ENCODE peak calls at places on chromosomes 16 and 17, in seven cellular contexts. L is CD4-positive, alpha-beta T cell; O is nucleus accumbens; S is CD8-positive, alpha-beta T cell; F is Daoy; G is stomach; Y is HT-29. A is an unnamed sample.

GRCh38 chr16:75550211-75550662 is 5.8 kb downstream of the TMEM231 start:
- DNase-seq in L (no peak), O (peak), S (peak), F (peak), G (peak), Y (peak), A (peak)

GRCh38 chr16:4498546-4499195 is 22.5 kb downstream of the HMOX2 start:
- DNase-seq in L (no peak), O (no peak), S (no peak), F (no peak), G (no peak), Y (no peak), A (no peak)

GRCh38 chr17:18219016-18219415 is 6.4 kb upstream of the LLGL1 start:
- DNase-seq in L (no peak), O (no peak), S (no peak), F (no peak), G (peak), Y (no peak), A (no peak)

GRCh38 chr17:43006639-43007551 is at the start of gene IFI35:
- DNase-seq in L (peak), O (peak), S (peak), F (peak), G (peak), Y (peak), A (peak)

GRCh38 chr16:52705192-52705591 is 158.2 kb upstream of the TOX3 start:
- DNase-seq in L (no peak), O (no peak), S (no peak), F (no peak), G (no peak), Y (no peak), A (no peak)

GRCh38 chr17:74444406-74444805 is 12.5 kb downstream of the GPRC5C start:
- DNase-seq in L (no peak), O (no peak), S (no peak), F (no peak), G (peak), Y (peak), A (no peak)

GRCh38 chr17:40607641-40608040 is 40.0 kb downstream of the SMARCE1 start:
- DNase-seq in L (peak), O (no peak), S (peak), F (no peak), G (no peak), Y (no peak), A (no peak)

GRCh38 chr17:81132770-81133723 is 32.3 kb upstream of the PVALEF start:
- DNase-seq in L (no peak), O (no peak), S (no peak), F (no peak), G (no peak), Y (peak), A (no peak)

GRCh38 chr17:9765302-9765701 is 26.1 kb downstream of the DHRS7C start:
- DNase-seq in L (no peak), O (no peak), S (no peak), F (no peak), G (no peak), Y (no peak), A (no peak)

GRCh38 chr17:37752482-37752881 is 7.6 kb upstream of the HNF1B start:
- DNase-seq in L (no peak), O (no peak), S (no peak), F (peak), G (no peak), Y (peak), A (no peak)

GRCh38 chr16:67430504-67431076 is 331 bp upstream of the HSD11B2 start:
- DNase-seq in L (no peak), O (no peak), S (no peak), F (peak), G (peak), Y (peak), A (no peak)

GRCh38 chr16:23134274-23134673 is 15.0 kb downstream of the USP31 start:
- DNase-seq in L (no peak), O (no peak), S (no peak), F (peak), G (no peak), Y (no peak), A (no peak)

GRCh38 chr17:75808549-75808904 is 23.9 kb downstream of the UNK start:
- DNase-seq in L (no peak), O (no peak), S (no peak), F (no peak), G (no peak), Y (no peak), A (no peak)

GRCh38 chr17:57874434-57875108 is 24.7 kb upstream of the MRPS23 start:
- DNase-seq in L (no peak), O (peak), S (no peak), F (peak), G (no peak), Y (no peak), A (peak)

GRCh38 chr17:81251091-81251942 is 12.2 kb downstream of the NDUFAF8 start:
- DNase-seq in L (no peak), O (no peak), S (no peak), F (no peak), G (no peak), Y (peak), A (no peak)

GRCh38 chr17:61805399-61805798 is 57.9 kb downstream of the BRIP1 start:
- DNase-seq in L (no peak), O (no peak), S (no peak), F (peak), G (no peak), Y (no peak), A (no peak)

GRCh38 chr16:86664518-86665318 is 86.4 kb downstream of the FOXL1 start:
- DNase-seq in L (no peak), O (no peak), S (peak), F (peak), G (peak), Y (peak), A (no peak)

GRCh38 chr16:63461248-63461841 is 1425.1 kb upstream of the CDH8 start:
- DNase-seq in L (no peak), O (no peak), S (no peak), F (no peak), G (no peak), Y (peak), A (peak)

GRCh38 chr17:41415833-41416335 is 8.5 kb downstream of the KRT37 start:
- DNase-seq in L (no peak), O (no peak), S (no peak), F (no peak), G (no peak), Y (no peak), A (no peak)

GRCh38 chr17:75980188-75981018 is 1.4 kb downstream of the TEN1 start:
- DNase-seq in L (no peak), O (no peak), S (no peak), F (peak), G (no peak), Y (no peak), A (no peak)

GRCh38 chr17:79669861-79670260 is 59.0 kb upstream of the RBFOX3 start:
- DNase-seq in L (no peak), O (no peak), S (no peak), F (no peak), G (no peak), Y (no peak), A (no peak)

GRCh38 chr17:65385726-65386125 is 175.7 kb downstream of the AXIN2 start:
- DNase-seq in L (no peak), O (no peak), S (no peak), F (no peak), G (no peak), Y (no peak), A (no peak)

GRCh38 chr17:73203788-73204479 is 11.1 kb downstream of the COG1 start:
- DNase-seq in L (no peak), O (no peak), S (peak), F (no peak), G (no peak), Y (no peak), A (no peak)

GRCh38 chr17:10226930-10227695 is 28.7 kb upstream of the GAS7 start:
- DNase-seq in L (peak), O (peak), S (peak), F (peak), G (peak), Y (peak), A (peak)

GRCh38 chr16:78252757-78253156 is 153.3 kb downstream of the WWOX start:
- DNase-seq in L (no peak), O (no peak), S (no peak), F (no peak), G (no peak), Y (no peak), A (no peak)

GRCh38 chr17:44872131-44872768 is 24.6 kb downstream of the HIGD1B start:
- DNase-seq in L (no peak), O (no peak), S (no peak), F (peak), G (no peak), Y (no peak), A (no peak)

GRCh38 chr16:83116274-83116892 is 489.6 kb downstream of the CDH13 start:
- DNase-seq in L (no peak), O (no peak), S (no peak), F (peak), G (no peak), Y (no peak), A (peak)

GRCh38 chr16:1408171-1408837 is 6.2 kb downstream of the UNKL start:
- DNase-seq in L (peak), O (peak), S (peak), F (peak), G (peak), Y (peak), A (peak)

GRCh38 chr17:66747561-66748275 is 87.2 kb upstream of the CACNG5 start:
- DNase-seq in L (no peak), O (no peak), S (no peak), F (peak), G (no peak), Y (no peak), A (no peak)